ENCODE peak calls at places on chromosome 3, in eight cellular contexts. L is choroid plexus epithelial cell; O is psoas muscle; Q is endothelial cell; B is activated naive CD4-positive, alpha-beta T cell treated with Interleukin-2 at 50 U/mL for 16 hours; S is fibroblast of lung; X is Kasumi-1; I is effector CD4-positive, alpha-beta T cell. Z is an unnamed sample.

GRCh38 chr3:85360742-85361387 is 402.1 kb downstream of the CADM2 start:
- DNase-seq in L (peak), O (peak), Q (peak), B (no peak), S (peak), X (peak), I (no peak), Z (peak)

GRCh38 chr3:60064210-60065178 is 1014.7 kb upstream of the CFAP20DC start:
- DNase-seq in L (peak), O (no peak), Q (no peak), B (no peak), S (peak), X (no peak), I (no peak), Z (no peak)

GRCh38 chr3:101963902-101964362 is 114.6 kb downstream of the NFKBIZ start:
- DNase-seq in L (peak), O (no peak), Q (no peak), B (peak), S (peak), X (no peak), I (no peak), Z (no peak)

GRCh38 chr3:34483290-34483887 is 685.0 kb downstream of the PDCD6IP start:
- DNase-seq in L (no peak), O (no peak), Q (no peak), B (no peak), S (no peak), X (no peak), I (no peak), Z (no peak)

GRCh38 chr3:11810276-11810675 is 36.4 kb downstream of the TAMM41 start:
- DNase-seq in L (peak), O (no peak), Q (no peak), B (no peak), S (peak), X (no peak), I (no peak), Z (no peak)

GRCh38 chr3:51198476-51198875 is 186.6 kb upstream of the MANF start:
- DNase-seq in L (no peak), O (no peak), Q (no peak), B (no peak), S (peak), X (no peak), I (no peak), Z (no peak)

GRCh38 chr3:14221902-14222301 is 43.3 kb downstream of the LSM3 start:
- DNase-seq in L (no peak), O (no peak), Q (no peak), B (no peak), S (no peak), X (no peak), I (no peak), Z (no peak)

GRCh38 chr3:133992385-133992784 is 37.3 kb downstream of the SLCO2A1 start:
- DNase-seq in L (no peak), O (no peak), Q (no peak), B (no peak), S (no peak), X (no peak), I (no peak), Z (no peak)

GRCh38 chr3:109339714-109340648 is 2.6 kb upstream of the DPPA4 start:
- DNase-seq in L (no peak), O (no peak), Q (no peak), B (no peak), S (no peak), X (no peak), I (no peak), Z (no peak)

GRCh38 chr3:27607370-27607769 is 114.8 kb downstream of the EOMES start:
- DNase-seq in L (peak), O (no peak), Q (no peak), B (no peak), S (peak), X (no peak), I (no peak), Z (no peak)

GRCh38 chr3:89411211-89411610 is 303.8 kb downstream of the EPHA3 start:
- DNase-seq in L (no peak), O (no peak), Q (no peak), B (no peak), S (no peak), X (no peak), I (no peak), Z (no peak)

GRCh38 chr3:133136114-133137041 is 98.2 kb downstream of the TMEM108 start:
- DNase-seq in L (peak), O (no peak), Q (no peak), B (no peak), S (peak), X (no peak), I (no peak), Z (no peak)

GRCh38 chr3:149800693-149801092 is 8.3 kb upstream of the ANKUB1 start:
- DNase-seq in L (no peak), O (no peak), Q (no peak), B (no peak), S (no peak), X (no peak), I (no peak), Z (no peak)

GRCh38 chr3:33152363-33153360 is 38.8 kb downstream of the CRTAP start:
- DNase-seq in L (no peak), O (no peak), Q (no peak), B (no peak), S (peak), X (no peak), I (no peak), Z (no peak)

GRCh38 chr3:118932822-118933558 is 101.7 kb downstream of the IGSF11 start:
- DNase-seq in L (no peak), O (peak), Q (no peak), B (no peak), S (no peak), X (no peak), I (no peak), Z (no peak)

GRCh38 chr3:137765310-137766033 is 1.4 kb downstream of the SOX14 start:
- DNase-seq in L (no peak), O (no peak), Q (peak), B (no peak), S (no peak), X (no peak), I (no peak), Z (no peak)

GRCh38 chr3:170117134-170117533 is 64.4 kb downstream of the PHC3 start:
- DNase-seq in L (peak), O (no peak), Q (peak), B (no peak), S (peak), X (peak), I (no peak), Z (no peak)

GRCh38 chr3:21649519-21649918 is 101.5 kb downstream of the ZNF385D start:
- DNase-seq in L (no peak), O (no peak), Q (no peak), B (no peak), S (no peak), X (no peak), I (no peak), Z (no peak)

GRCh38 chr3:126540342-126540849 is 16.4 kb downstream of the CHST13 start:
- DNase-seq in L (peak), O (peak), Q (no peak), B (no peak), S (peak), X (peak), I (no peak), Z (no peak)

GRCh38 chr3:57756528-57757401 is 656 bp downstream of the SLMAP start:
- DNase-seq in L (peak), O (peak), Q (peak), B (peak), S (peak), X (peak), I (no peak), Z (peak)

GRCh38 chr3:34178415-34178814 is 380.0 kb downstream of the PDCD6IP start:
- DNase-seq in L (no peak), O (no peak), Q (no peak), B (no peak), S (peak), X (no peak), I (no peak), Z (no peak)

GRCh38 chr3:81612768-81613167 is 148.7 kb downstream of the GBE1 start:
- DNase-seq in L (no peak), O (no peak), Q (no peak), B (no peak), S (no peak), X (no peak), I (no peak), Z (no peak)

GRCh38 chr3:108461641-108462040 is 48.8 kb downstream of the MYH15 start:
- DNase-seq in L (no peak), O (no peak), Q (no peak), B (no peak), S (no peak), X (no peak), I (no peak), Z (no peak)

GRCh38 chr3:160928183-160928718 is 172.2 kb downstream of the PPM1L start:
- DNase-seq in L (peak), O (no peak), Q (no peak), B (no peak), S (no peak), X (peak), I (no peak), Z (no peak)